ENCODE peak calls at places on chromosomes 16 and 17, in eight cellular contexts. E is GM23248, F is uterus, D is upper lobe of right lung, C is mesendoderm, B is heart right ventricle, Z is neural progenitor cell, H is right lobe of liver. K is an unnamed sample.

GRCh38 chr17:62062936-62063335 is 2.1 kb downstream of the MED13 start:
- DNase-seq in C (no peak), H (no peak), F (no peak), B (no peak), D (no peak), E (no peak), Z (no peak), K (no peak)

GRCh38 chr16:31354394-31355291 is at the start of gene ITGAX:
- DNase-seq in D (peak; percentile 92), B (peak; percentile 46), H (peak; percentile 76), F (no peak), E (peak; percentile 46), Z (no peak), C (peak; percentile 55), K (no peak)

GRCh38 chr17:39277110-39277509 is 51.4 kb upstream of the STAC2 start:
- DNase-seq in B (no peak), Z (no peak), F (no peak), H (no peak), E (no peak), C (no peak), D (no peak), K (no peak)

GRCh38 chr16:58732545-58733247 is 1.4 kb downstream of the GOT2 start:
- DNase-seq in B (no peak), E (peak; percentile 74), Z (no peak), D (no peak), F (no peak), C (peak; percentile 10), H (no peak), K (no peak)

GRCh38 chr17:61750656-61751055 is 112.7 kb downstream of the BRIP1 start:
- DNase-seq in Z (no peak), E (no peak), B (no peak), D (no peak), C (no peak), H (no peak), F (no peak), K (no peak)

GRCh38 chr16:3147757-3148104 is 12.9 kb downstream of the ZNF213 start:
- DNase-seq in H (no peak), C (no peak), D (no peak), Z (no peak), E (no peak), B (no peak), F (no peak), K (no peak)

GRCh38 chr16:29825145-29826044 is 5.1 kb downstream of the MVP start:
- DNase-seq in Z (peak; percentile 41), H (no peak), F (peak; percentile 79), E (peak; percentile 89), B (peak; percentile 52), D (no peak), C (peak; percentile 47), K (no peak)

GRCh38 chr17:14302421-14303099 is 1.7 kb downstream of the HS3ST3B1 start:
- DNase-seq in H (peak; percentile 91), D (peak; percentile 94), E (peak; percentile 96), C (peak; percentile 86), F (peak; percentile 78), Z (peak; percentile 95), B (peak; percentile 77), K (peak; percentile 75)

GRCh38 chr16:69711115-69711740 is 15.1 kb downstream of the NQO1 start:
- DNase-seq in F (peak; percentile 55), H (no peak), E (peak; percentile 89), C (no peak), B (no peak), D (peak; percentile 64), Z (no peak), K (no peak)

GRCh38 chr16:47643610-47644009 is 182.5 kb downstream of the PHKB start:
- DNase-seq in F (no peak), B (no peak), E (peak; percentile 5), C (peak; percentile 5), Z (no peak), H (no peak), D (no peak), K (no peak)

GRCh38 chr17:2213291-2213960 is 90.2 kb downstream of the SMG6 start:
- DNase-seq in Z (no peak), E (peak; percentile 68), C (no peak), H (no peak), F (no peak), D (no peak), B (no peak), K (no peak)

GRCh38 chr16:65306722-65307121 is 184.9 kb upstream of the CDH11 start:
- DNase-seq in H (no peak), D (no peak), B (no peak), C (peak; percentile 34), E (no peak), Z (no peak), F (no peak), K (no peak)

GRCh38 chr17:28497931-28498330 is 8.2 kb upstream of the FOXN1 start:
- DNase-seq in E (no peak), Z (no peak), B (no peak), H (no peak), F (no peak), D (no peak), C (peak; percentile 36), K (peak; percentile 54)

GRCh38 chr16:77599793-77600415 is 122.4 kb upstream of the NUDT7 start:
- DNase-seq in E (peak; percentile 62), H (no peak), C (no peak), B (peak; percentile 19), F (no peak), D (no peak), Z (peak; percentile 49), K (peak; percentile 58)

GRCh38 chr17:70636517-70637133 is 467.3 kb downstream of the KCNJ2 start:
- DNase-seq in D (no peak), H (no peak), E (peak; percentile 60), F (no peak), C (peak; percentile 30), B (peak; percentile 12), Z (peak; percentile 42), K (peak; percentile 38)

GRCh38 chr16:25707982-25708583 is 16.3 kb downstream of the HS3ST4 start:
- DNase-seq in B (no peak), Z (peak; percentile 71), F (no peak), D (no peak), H (no peak), C (peak; percentile 77), E (peak; percentile 30), K (no peak)

GRCh38 chr17:81322271-81323082 is 27.4 kb upstream of the SLC38A10 start:
- DNase-seq in B (no peak), C (peak; percentile 54), E (peak; percentile 51), D (no peak), H (no peak), F (no peak), Z (no peak), K (peak; percentile 59)

DNA sequence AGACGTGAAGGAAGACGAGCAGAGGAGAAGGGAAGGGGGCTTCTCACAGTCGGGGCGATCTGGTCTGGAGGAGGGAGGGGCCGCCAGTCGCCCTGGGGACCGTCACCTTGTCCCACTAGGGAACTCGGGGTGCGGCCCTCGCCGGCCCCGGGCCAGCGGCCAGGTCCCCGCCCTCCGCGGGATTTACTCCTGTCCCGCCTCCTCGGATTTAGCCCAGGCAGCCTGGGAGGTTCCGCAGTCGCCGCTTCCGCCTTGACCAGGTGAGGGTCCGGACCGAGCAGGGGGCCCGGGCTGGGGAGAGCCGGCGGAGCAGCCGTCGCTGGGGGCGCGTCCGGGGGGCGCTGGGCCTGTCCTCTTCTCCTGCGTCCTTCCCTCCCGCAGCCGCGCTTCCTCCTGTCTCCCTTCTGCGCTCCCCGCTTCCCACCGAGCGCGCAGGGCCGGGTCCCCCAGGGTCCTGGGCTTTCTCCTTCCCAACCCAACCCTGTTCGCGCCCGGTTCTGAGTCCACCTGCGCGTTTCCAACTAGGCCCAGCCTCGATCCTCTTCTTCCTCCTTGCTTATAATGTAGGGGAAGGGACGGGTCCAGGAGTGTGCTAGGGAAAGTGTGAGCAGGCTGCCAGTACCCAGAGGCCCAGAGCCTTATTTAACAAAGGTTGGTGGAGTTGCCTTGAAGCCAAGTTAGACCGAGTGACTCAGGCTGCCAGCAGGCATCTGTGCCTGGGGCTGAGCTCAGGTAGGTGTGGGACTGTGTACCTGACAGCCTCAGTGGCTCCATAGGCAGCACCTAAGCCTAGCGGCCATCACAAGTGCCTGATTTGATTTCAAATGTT is at the start of gene TNK1:
- DNase-seq in D (peak; percentile 88), Z (peak; percentile 72), B (peak; percentile 52), E (peak; percentile 48), F (peak; percentile 49), C (peak; percentile 47), H (peak; percentile 80), K (peak; percentile 54)
- H3K4me3 ChIP-seq in D (peak within 1 kb of the TSS; percentile 57), Z (peak within 1 kb of the TSS; percentile 61), B (peak within 1 kb of the TSS; percentile 44), E (peak within 1 kb of the TSS; percentile 63), F (peak within 1 kb of the TSS; percentile 43), C (peak within 1 kb of the TSS; percentile 37), H (peak within 1 kb of the TSS; percentile 70), K (peak within 1 kb of the TSS; percentile 55)

DNA sequence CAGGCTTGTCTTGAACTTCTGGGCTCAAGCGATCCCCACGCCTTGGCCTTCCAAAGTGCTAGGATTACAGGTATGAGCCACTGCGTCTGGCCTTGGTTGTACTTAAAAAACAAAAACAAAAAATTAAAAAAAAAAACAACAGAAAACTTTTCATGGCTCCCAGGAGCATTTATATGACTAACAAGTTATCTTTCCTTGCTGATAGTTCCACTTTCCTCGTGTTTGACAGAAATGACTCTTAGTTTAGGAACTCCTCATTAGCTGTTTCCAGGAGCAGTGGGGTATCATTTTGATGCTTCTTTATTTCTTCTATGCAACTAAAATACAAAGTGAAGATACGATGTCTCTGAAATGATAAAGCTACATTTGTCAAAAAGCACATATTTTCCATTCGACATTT is 165.4 kb downstream of the PRKCA start:
- DNase-seq in E (peak; percentile 64), D (no peak), C (no peak), H (no peak), Z (no peak), F (no peak), B (no peak), K (no peak)
- H3K4me1 ChIP-seq in E (peaks cover 59% of the 10 kb centered on the region), D (peaks cover 45% of the 10 kb centered on the region), C (peaks cover 5% of the 10 kb centered on the region), H (no peaks in the 10 kb centered on the region), Z (peaks cover 14% of the 10 kb centered on the region), F (peaks cover 8% of the 10 kb centered on the region), B (peaks cover 5% of the 10 kb centered on the region), K (peaks cover 39% of the 10 kb centered on the region)

GRCh38 chr16:50467943-50468748 is 80.0 kb upstream of the NKD1 start:
- DNase-seq in C (peak; percentile 79), Z (peak; percentile 93), H (no peak), F (no peak), D (peak; percentile 57), B (no peak), E (peak; percentile 24), K (peak; percentile 95)
- H3K4me3 ChIP-seq in C (no peak overlapping the region), Z (peak overlapping the region; percentile 45), H (peak overlapping the region; percentile 4), F (peak overlapping the region; percentile 25), D (peak overlapping the region; percentile 25), B (peak overlapping the region; percentile 22), E (peak overlapping the region; percentile 42), K (peak overlapping the region; percentile 43)

DNA sequence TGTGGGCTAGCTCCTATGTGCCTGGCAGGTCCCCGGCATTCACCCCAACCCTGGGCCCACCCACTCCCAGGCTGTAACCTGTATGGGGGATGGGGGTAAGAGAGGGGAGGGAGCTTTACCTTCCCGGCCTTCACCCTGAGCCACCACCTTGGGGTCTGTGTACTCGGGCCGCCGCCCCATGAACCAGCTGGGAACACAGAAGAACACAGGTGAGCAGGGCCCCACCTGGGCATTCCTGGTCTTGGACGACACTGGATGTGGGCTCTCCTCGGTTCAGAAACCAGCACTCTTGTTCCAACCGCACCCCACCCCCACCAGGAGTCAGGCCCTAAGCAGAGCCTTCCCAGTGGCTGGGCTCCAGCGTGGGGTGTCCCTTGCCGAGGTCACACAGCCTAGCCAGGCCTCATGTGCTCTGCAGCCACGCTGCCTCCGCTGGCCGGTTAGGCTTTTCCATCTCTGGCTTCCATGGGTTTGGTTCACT is 18.8 kb downstream of the B9D1 start:
- DNase-seq in D (peak; percentile 62), C (no peak), Z (no peak), F (peak; percentile 57), E (no peak), H (peak; percentile 89), B (no peak), K (no peak)
- H3K4me1 ChIP-seq in D (peaks cover 4% of the 10 kb centered on the region), C (no peaks in the 10 kb centered on the region), Z (peaks cover 6% of the 10 kb centered on the region), F (peaks cover 33% of the 10 kb centered on the region), E (peaks cover 28% of the 10 kb centered on the region), H (no peaks in the 10 kb centered on the region), B (peaks cover 35% of the 10 kb centered on the region), K (peaks cover 28% of the 10 kb centered on the region)